ENCODE peak calls at places on chromosome 6, in four cellular contexts. I is psoas muscle, K is mammary epithelial cell, F is body of pancreas. O is an unnamed sample. For H3K4me1, the result is how much of the 10 kb centered on the place peaks cover.

GRCh38 chr6:150541587-150541986 is 58.1 kb upstream of the PLEKHG1 start:
- DNase-seq in F (peak), I (no peak), K (no peak), O (no peak)

GRCh38 chr6:107115695-107116327 is 496 bp upstream of the BEND3 start:
- DNase-seq in F (peak), I (peak), K (peak), O (peak)

GRCh38 chr6:8155259-8156012 is 53.1 kb upstream of the EEF1E1 start:
- DNase-seq in K (no peak), F (no peak), I (no peak), O (no peak)

GRCh38 chr6:6971369-6971768 is 136.4 kb upstream of the RREB1 start:
- DNase-seq in F (no peak), I (no peak), K (no peak), O (no peak)

GRCh38 chr6:74780831-74781230 is 425.0 kb downstream of the COL12A1 start:
- DNase-seq in K (no peak), I (no peak), F (no peak), O (no peak)

GRCh38 chr6:67952948-67953347 is 682.1 kb upstream of the ADGRB3 start:
- DNase-seq in I (no peak), K (no peak), F (no peak), O (no peak)

GRCh38 chr6:168192195-168192900 is 113.3 kb upstream of the FRMD1 start:
- DNase-seq in F (no peak), K (no peak), I (no peak), O (peak)

GRCh38 chr6:113588646-113589045 is 268.5 kb upstream of the MARCKS start:
- DNase-seq in F (no peak), I (no peak), K (no peak), O (no peak)

GRCh38 chr6:74715362-74716068 is 490.3 kb downstream of the COL12A1 start:
- DNase-seq in I (no peak), K (peak), F (no peak), O (peak)

GRCh38 chr6:109373762-109374161 is 8.5 kb downstream of the CD164 start:
- DNase-seq in K (no peak), I (no peak), F (no peak), O (no peak)

GRCh38 chr6:100475554-100476325 is 11.0 kb upstream of the SIM1 start:
- DNase-seq in K (peak), I (no peak), F (no peak), O (no peak)

GRCh38 chr6:148037496-148037895 is 305.1 kb upstream of the SASH1 start:
- DNase-seq in F (no peak), I (no peak), K (no peak), O (no peak)

GRCh38 chr6:33278392-33278741 is 1.4 kb downstream of the B3GALT4 start:
- DNase-seq in K (no peak), I (no peak), F (no peak), O (no peak)

GRCh38 chr6:33280539-33280938 is 3.6 kb downstream of the B3GALT4 start:
- DNase-seq in I (no peak), F (no peak), K (no peak), O (no peak)

GRCh38 chr6:33278810-33279209 is 1.9 kb downstream of the B3GALT4 start:
- DNase-seq in K (no peak), I (no peak), F (no peak), O (no peak)

GRCh38 chr6:33279257-33279695 is 2.4 kb downstream of the B3GALT4 start:
- DNase-seq in F (no peak), K (no peak), I (no peak), O (no peak)

GRCh38 chr6:33279971-33280511 is 3.1 kb downstream of the B3GALT4 start:
- DNase-seq in K (peak), F (no peak), I (no peak), O (peak)
- TF ChIP-seq CTCF in K (peak), F (no peak), I (peak), O (peak)

GRCh38 chr6:3405679-3406078 is 51.2 kb downstream of the SLC22A23 start:
- DNase-seq in F (no peak), K (peak), I (no peak), O (no peak)

GRCh38 chr6:3407840-3408239 is 49.0 kb downstream of the SLC22A23 start:
- DNase-seq in K (no peak), F (no peak), I (no peak), O (no peak)

GRCh38 chr6:3405182-3405518 is 51.7 kb downstream of the SLC22A23 start:
- DNase-seq in F (no peak), I (no peak), K (no peak), O (no peak)

GRCh38 chr6:3406928-3407809 is 49.7 kb downstream of the SLC22A23 start:
- DNase-seq in F (no peak), I (no peak), K (no peak), O (no peak)

DNA sequence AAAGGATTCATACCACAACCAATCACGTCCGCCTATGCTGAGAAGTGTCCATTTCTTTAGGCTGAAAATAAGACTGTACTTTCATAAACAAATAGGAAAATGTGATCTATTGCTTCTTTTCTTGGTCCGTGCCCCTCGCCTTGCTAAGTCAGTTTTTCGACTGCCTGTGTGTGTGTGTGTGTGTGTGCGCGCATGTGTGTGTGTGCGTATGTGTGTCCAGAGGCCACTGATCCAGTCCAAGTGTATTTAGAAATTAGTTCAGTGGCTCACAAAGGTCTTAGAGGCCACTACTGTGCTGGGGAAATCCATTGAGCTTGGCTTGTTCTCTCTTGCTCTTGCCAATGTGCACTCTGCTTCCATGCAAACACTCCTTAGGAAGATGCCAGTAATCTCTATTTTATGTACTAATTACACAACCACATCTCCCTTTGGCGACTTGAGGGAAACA is 50.5 kb downstream of the SLC22A23 start:
- DNase-seq in K (no peak), I (no peak), F (no peak), O (no peak)
- H3K4me1 ChIP-seq in K (under half), I (under half), F (half or more), O (under half)

DNA sequence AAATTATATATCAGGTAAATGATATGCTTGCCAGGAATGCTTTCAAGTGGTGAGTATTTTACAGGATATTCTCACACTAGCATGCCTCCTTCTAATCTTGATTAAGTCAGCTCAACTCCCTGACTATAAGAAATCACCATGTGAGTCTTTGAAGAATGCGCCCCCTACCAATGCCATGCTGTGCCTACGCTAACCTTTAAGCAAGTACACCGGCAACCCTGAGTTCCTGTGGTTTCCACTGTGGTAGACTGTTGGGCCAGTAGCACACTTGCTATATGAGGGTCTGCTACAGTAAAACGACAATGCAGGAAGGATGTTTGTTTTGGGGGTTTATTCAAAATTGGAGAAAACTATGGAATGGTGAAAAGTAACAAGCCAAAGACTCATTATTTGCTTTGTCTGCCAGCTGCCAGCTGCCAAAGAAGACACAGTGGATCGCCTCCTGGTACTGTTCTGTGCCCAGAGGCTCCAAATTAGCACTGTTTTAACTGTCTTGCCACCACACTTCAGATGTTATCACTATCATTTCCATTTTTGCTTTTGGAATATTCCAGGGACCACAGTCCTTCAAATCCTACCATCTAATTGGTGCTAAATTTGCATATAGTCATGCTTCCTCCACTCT is 333.5 kb downstream of the RNGTT start:
- DNase-seq in K (no peak), F (no peak), I (no peak), O (peak)
- TF ChIP-seq CTCF in K (no peak), F (no peak), I (no peak), O (peak)

DNA sequence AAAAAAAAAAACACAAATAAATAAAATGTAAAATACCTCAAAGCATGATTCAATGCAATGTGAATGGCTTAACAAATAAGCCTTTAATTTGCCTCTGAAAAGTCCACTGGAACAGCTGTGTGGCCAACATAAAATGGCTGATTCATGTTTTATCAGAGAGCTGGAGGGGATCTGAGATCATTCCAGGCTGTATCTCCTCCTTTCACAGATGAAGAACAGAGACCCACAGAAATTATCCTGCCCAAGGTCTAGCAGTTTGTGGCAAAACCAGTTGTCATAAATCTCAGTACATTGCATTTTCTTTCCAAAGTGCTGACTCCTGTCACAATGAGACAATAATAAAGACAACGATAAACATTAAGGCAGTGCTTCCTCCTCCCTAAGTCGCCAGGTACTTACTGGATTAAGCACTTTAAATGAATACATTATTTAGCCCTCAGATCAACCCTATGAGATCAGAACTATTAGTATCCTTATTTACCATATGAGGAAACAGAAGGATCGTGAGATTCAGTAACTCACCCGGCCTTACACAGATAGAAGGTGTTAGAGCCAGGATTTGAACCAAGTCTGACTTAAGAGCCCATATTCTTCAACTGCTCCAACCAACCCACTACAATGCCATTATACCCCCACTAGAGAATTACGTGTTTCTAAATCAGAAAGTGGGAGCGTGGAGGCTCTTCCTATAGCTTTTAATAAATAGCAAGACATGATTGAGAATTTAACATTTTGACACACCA is 118.3 kb downstream of the KIF13A start:
- DNase-seq in K (peak), I (no peak), F (no peak), O (peak)
- H3K4me1 ChIP-seq in K (under half), I (half or more), F (under half), O (under half)

O was measured in A673.